ENCODE peak calls at places on chromosome 2, in ten cellular contexts. J is fibroblast of mammary gland, B is HS-5, T is hypothalamus, M is H7, Z is adrenal gland, E is NCI-H748 treated with DMSO at 0.1 percent for 48 hours, U is GM12892, R is kidney, K is nephron progenitor cell. A is an unnamed sample.

GRCh38 chr2:109129921-109130725 is 1.1 kb downstream of the SH3RF3 start:
- DNase-seq in J (peak; percentile 29), B (no peak), T (no peak), M (peak; percentile 69), Z (peak; percentile 29), E (no peak), U (no peak), R (no peak), K (peak; percentile 30), A (no peak)

GRCh38 chr2:155481141-155481540 is 782.6 kb downstream of the KCNJ3 start:
- DNase-seq in J (no peak), B (no peak), T (no peak), M (no peak), Z (no peak), E (no peak), U (no peak), R (no peak), K (no peak), A (no peak)

GRCh38 chr2:205051417-205051816 is 506.1 kb downstream of the PARD3B start:
- DNase-seq in J (peak; percentile 14), B (no peak), T (no peak), M (no peak), Z (no peak), E (no peak), U (no peak), R (no peak), K (no peak), A (no peak)

GRCh38 chr2:215423234-215423633 is 12.6 kb downstream of the FN1 start:
- DNase-seq in J (peak; percentile 53), B (no peak), T (no peak), M (no peak), Z (no peak), E (no peak), U (no peak), R (no peak), K (no peak), A (no peak)

GRCh38 chr2:191961556-191961955 is 114.7 kb upstream of the CAVIN2 start:
- DNase-seq in J (no peak), B (no peak), T (no peak), M (no peak), Z (no peak), E (no peak), U (no peak), R (no peak), K (no peak), A (no peak)

GRCh38 chr2:236875906-236876505 is 209.7 kb upstream of the COPS8 start:
- DNase-seq in J (peak; percentile 55), B (no peak), T (no peak), M (no peak), Z (peak; percentile 26), E (peak; percentile 66), U (no peak), R (peak; percentile 79), K (peak; percentile 20), A (peak; percentile 34)

GRCh38 chr2:195830968-195831810 is 174.2 kb downstream of the SLC39A10 start:
- DNase-seq in J (no peak), B (no peak), T (no peak), M (no peak), Z (no peak), E (no peak), U (no peak), R (no peak), K (no peak), A (no peak)

GRCh38 chr2:233492078-233492477 is 74.5 kb downstream of the USP40 start:
- DNase-seq in J (no peak), B (no peak), T (no peak), M (no peak), Z (no peak), E (no peak), U (no peak), R (no peak), K (no peak), A (no peak)

GRCh38 chr2:3193423-3194330 is 183.9 kb downstream of the EIPR1 start:
- DNase-seq in J (peak; percentile 5), B (no peak), T (no peak), M (no peak), Z (no peak), E (no peak), U (no peak), R (no peak), K (no peak), A (no peak)

GRCh38 chr2:221103930-221104329 is 468.2 kb downstream of the EPHA4 start:
- DNase-seq in J (no peak), B (no peak), T (no peak), M (no peak), Z (no peak), E (no peak), U (no peak), R (peak; percentile 51), K (no peak), A (no peak)

GRCh38 chr2:136375017-136375901 is 257.3 kb upstream of the CXCR4 start:
- DNase-seq in J (no peak), B (no peak), T (no peak), M (no peak), Z (no peak), E (no peak), U (no peak), R (no peak), K (no peak), A (peak; percentile 46)

A was measured in DMS79 treated with DMSO at 0.1 percent for 48 hours.